ENCODE peak calls at places on chromosomes 4 and X, in six cellular contexts. C is suprapubic skin, H is astrocyte of the spinal cord, Z is choroid plexus epithelial cell, Q is brain microvascular endothelial cell, G is BJ. R is an unnamed sample.

GRCh38 chr4:7777871-7778523 is 161.7 kb downstream of the AFAP1 start:
- DNase-seq in Q (peak), G (no peak), C (no peak), Z (peak), H (peak), R (peak)

GRCh38 chr4:106034205-106034604 is 138.9 kb downstream of the NPNT start:
- DNase-seq in H (peak), Q (no peak), C (no peak), Z (peak), G (no peak), R (peak)

GRCh38 chr4:40256329-40256728 is 59.5 kb downstream of the RHOH start:
- DNase-seq in Z (no peak), Q (no peak), G (no peak), H (no peak), C (no peak), R (no peak)

GRCh38 chrX:43474321-43474720 is 181.8 kb upstream of the MAOA start:
- DNase-seq in H (no peak), G (no peak), C (no peak), Z (no peak), Q (no peak), R (no peak)

GRCh38 chr4:589219-589963 is 13.3 kb upstream of the TMEM271 start:
- DNase-seq in Q (no peak), H (no peak), Z (no peak), C (no peak), G (no peak), R (no peak)

GRCh38 chr4:146329042-146329716 is 114.8 kb downstream of the REELD1 start:
- DNase-seq in G (peak), H (peak), Z (peak), C (no peak), Q (peak), R (peak)

GRCh38 chr4:75708218-75708691 is 16.1 kb upstream of the USO1 start:
- DNase-seq in Z (peak), G (no peak), Q (no peak), C (no peak), H (no peak), R (no peak)

GRCh38 chr4:52873191-52873590 is 11.1 kb downstream of the RASL11B start:
- DNase-seq in C (no peak), H (no peak), Z (no peak), Q (no peak), G (no peak), R (no peak)

GRCh38 chr4:46392421-46392820 is 2.5 kb upstream of the GABRA2 start:
- DNase-seq in Q (no peak), Z (peak), C (no peak), H (no peak), G (no peak), R (no peak)

GRCh38 chrX:54413753-54414152 is 26.5 kb upstream of the TSR2 start:
- DNase-seq in H (no peak), C (no peak), Q (no peak), Z (peak), G (no peak), R (peak)

GRCh38 chrX:106874075-106874474 is 29.1 kb downstream of the RIPPLY1 start:
- DNase-seq in C (no peak), H (peak), Q (no peak), Z (peak), G (no peak), R (peak)

GRCh38 chrX:110435191-110435590 is 76.5 kb downstream of the RTL9 start:
- DNase-seq in Q (no peak), Z (no peak), H (no peak), G (no peak), C (no peak), R (no peak)

GRCh38 chrX:129759576-129760061 is 20.1 kb upstream of the SASH3 start:
- DNase-seq in Z (peak), G (peak), H (peak), C (no peak), Q (peak), R (peak)

GRCh38 chr4:47002593-47002992 is 9.2 kb upstream of the GABRA4 start:
- DNase-seq in H (peak), Q (peak), C (no peak), Z (peak), G (no peak), R (no peak)

GRCh38 chr4:70530997-70531396 is 12.6 kb downstream of the AMTN start:
- DNase-seq in C (no peak), H (no peak), Q (no peak), G (no peak), Z (no peak), R (no peak)

GRCh38 chrX:12958461-12958860 is 16.4 kb upstream of the TMSB4X start:
- DNase-seq in C (no peak), H (no peak), Q (no peak), Z (no peak), G (no peak), R (no peak)

GRCh38 chrX:12955882-12956703 is 18.8 kb upstream of the TMSB4X start:
- DNase-seq in G (no peak), Z (peak), Q (peak), H (peak), C (no peak), R (peak)

GRCh38 chrX:12954981-12955380 is 19.9 kb upstream of the TMSB4X start:
- DNase-seq in H (no peak), Z (no peak), C (no peak), G (no peak), Q (no peak), R (no peak)

GRCh38 chrX:12956704-12957541 is 18.0 kb upstream of the TMSB4X start:
- DNase-seq in Z (peak), Q (no peak), H (peak), C (no peak), G (no peak), R (peak)

DNA sequence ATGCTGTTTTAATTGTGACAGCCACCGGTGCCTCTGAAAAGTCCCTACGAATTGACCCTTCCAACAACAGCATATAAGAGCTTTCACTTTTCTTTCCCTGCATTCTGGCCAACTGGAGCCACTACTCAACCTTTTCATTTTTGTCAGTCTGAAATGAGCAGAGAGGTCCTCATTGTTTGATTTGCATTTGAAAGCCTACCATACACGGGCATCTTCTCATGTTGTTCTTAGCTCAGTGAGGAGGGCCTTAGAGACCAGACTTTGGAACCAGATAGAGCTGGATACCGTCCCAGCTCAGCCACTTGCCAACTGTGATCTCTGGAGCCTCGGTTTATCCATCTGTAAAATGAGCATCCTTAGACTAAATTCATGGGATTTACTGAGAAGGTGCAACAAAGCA is 16.9 kb upstream of the TMSB4X start:
- DNase-seq in G (no peak), H (no peak), Q (no peak), Z (no peak), C (no peak), R (no peak)
- H3K4me3 ChIP-seq in G (no peak), H (no peak), Q (no peak), Z (no peak), C (no peak), R (no peak)

GRCh38 chrX:69503835-69504625 is at the start of gene NALF2:
- DNase-seq in G (no peak), C (no peak), H (peak), Z (peak), Q (no peak), R (peak)

GRCh38 chrX:69504626-69505612 is 793 bp downstream of the NALF2 start:
- DNase-seq in G (no peak), Z (no peak), C (no peak), Q (no peak), H (no peak), R (no peak)

GRCh38 chrX:69505772-69506616 is 1.9 kb downstream of the NALF2 start:
- DNase-seq in G (no peak), H (no peak), Z (peak), C (no peak), Q (no peak), R (no peak)

GRCh38 chrX:69503228-69503834 is 795 bp upstream of the NALF2 start:
- DNase-seq in Q (no peak), C (no peak), H (no peak), G (no peak), Z (no peak), R (no peak)

DNA sequence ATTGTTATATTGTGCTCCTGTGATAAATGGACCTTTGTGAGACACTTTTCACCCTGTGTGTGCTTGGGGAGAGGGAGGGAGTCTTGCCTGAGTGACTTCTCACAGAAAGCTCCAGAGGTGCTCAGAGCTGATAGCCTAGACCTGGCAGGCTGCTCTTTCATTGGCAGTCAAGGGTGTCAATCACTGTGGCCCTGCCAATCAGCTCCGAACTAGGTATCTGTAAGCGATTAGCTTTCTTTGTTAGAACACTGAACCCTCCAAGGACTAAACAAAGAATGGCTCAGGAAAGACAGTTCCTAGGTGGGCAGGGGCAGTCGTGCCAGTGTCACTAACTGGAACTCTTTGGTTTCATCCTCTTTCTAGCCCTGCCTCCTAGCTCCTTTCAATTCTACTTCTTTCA is 2.7 kb upstream of the NALF2 start:
- DNase-seq in Q (no peak), Z (peak), C (no peak), H (no peak), G (no peak), R (no peak)
- TF ChIP-seq CTCF in Q (no peak), Z (no peak), C (no peak), H (no peak), G (no peak), R (no peak)

DNA sequence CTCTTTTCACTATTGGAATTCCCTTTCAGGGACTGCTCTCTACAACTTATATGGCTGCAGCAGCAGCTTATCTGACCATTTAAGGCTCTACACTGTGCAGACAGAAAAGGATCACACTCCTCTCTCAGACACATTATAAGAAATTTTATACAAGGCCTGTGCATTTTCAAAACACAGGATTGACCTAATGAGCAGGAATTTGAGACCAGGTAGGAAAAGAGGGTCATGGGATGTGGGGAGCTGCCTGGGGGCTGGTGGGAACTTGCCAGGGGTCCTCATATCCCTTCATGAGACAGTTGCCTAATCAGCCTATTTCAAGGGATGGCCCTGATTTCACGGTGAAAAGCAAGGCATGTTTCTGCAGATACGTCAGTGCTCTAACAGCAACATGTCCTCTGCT is 77.1 kb downstream of the SORBS2 start:
- DNase-seq in C (no peak), Q (no peak), H (no peak), G (no peak), Z (no peak), R (no peak)
- H3K4me3 ChIP-seq in C (no peak), Q (no peak), H (no peak), G (no peak), Z (no peak), R (no peak)

DNA sequence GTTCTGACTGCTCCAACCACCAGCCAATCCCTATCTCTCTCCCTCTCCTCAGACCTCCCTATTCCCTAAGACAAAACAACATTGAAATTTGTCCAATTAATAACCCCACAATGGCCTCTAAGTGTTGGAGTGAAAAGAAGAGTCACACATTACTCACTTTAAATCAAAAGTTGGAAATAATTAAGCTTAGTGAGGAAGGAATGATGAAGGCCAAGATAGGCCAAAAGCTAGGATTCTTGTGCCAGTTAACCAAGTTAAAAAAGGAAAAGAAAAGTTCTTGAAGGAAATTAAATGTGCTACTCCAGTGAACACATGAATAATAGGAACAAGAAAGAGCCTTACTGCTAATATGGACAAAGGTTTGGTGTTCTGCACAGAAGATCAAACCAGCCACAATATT is 55.5 kb downstream of the FBXW7 start:
- DNase-seq in Q (no peak), Z (no peak), G (no peak), H (no peak), C (no peak), R (no peak)
- TF ChIP-seq CTCF in Q (no peak), Z (no peak), G (no peak), H (no peak), C (no peak), R (no peak)

DNA sequence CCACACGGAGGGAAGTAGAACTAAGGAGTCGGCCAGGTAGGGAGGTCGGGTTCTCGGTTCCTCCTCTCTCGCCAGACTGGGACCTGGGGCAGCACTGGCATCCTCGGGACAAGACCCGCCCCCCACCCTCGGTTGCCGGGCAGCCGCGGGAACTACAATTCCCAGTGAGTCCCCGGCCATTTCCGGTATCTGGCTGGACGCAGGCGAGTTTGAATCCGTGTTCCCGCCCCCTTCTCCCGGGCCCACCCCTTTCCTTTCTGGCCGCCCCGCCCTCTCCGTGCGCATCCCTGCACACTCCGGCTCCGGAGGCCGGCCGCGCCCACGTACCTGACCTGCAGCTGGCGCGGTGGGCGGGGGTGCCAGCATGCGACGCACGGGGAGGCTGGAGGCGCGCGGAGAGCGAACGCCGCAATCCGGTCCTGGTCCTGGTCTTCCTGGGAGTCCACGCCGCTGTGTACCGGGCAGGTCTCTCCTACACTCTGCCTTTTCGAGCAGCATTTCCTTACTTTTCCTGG is 10.2 kb upstream of the DLG3 start:
- DNase-seq in G (peak), C (peak), H (peak), Q (peak), Z (peak), R (peak)
- H3K4me3 ChIP-seq in G (peak), C (peak), H (peak), Q (peak), Z (peak), R (peak)

GRCh38 chr4:184647391-184648101 is 1.7 kb downstream of the CASP3 start:
- DNase-seq in Z (peak), G (no peak), C (no peak), H (peak), Q (no peak), R (peak)

GRCh38 chr4:184649971-184650855 is 675 bp downstream of the PRIMPOL start:
- DNase-seq in Q (no peak), C (no peak), H (peak), Z (peak), G (no peak), R (peak)

GRCh38 chr4:184651899-184652298 is 2.4 kb downstream of the PRIMPOL start:
- DNase-seq in Z (no peak), Q (no peak), C (no peak), H (no peak), G (no peak), R (no peak)

GRCh38 chr4:184648220-184649025 is 824 bp downstream of the CASP3 start:
- DNase-seq in G (no peak), C (peak), Z (peak), Q (no peak), H (peak), R (peak)

GRCh38 chr4:184649026-184649970 is at the start of the genes CASP3 and PRIMPOL:
- DNase-seq in C (peak), H (peak), Z (peak), G (peak), Q (peak), R (peak)
- TF ChIP-seq CTCF in C (no peak), H (peak), Z (peak), G (peak), Q (peak), R (no peak)

DNA sequence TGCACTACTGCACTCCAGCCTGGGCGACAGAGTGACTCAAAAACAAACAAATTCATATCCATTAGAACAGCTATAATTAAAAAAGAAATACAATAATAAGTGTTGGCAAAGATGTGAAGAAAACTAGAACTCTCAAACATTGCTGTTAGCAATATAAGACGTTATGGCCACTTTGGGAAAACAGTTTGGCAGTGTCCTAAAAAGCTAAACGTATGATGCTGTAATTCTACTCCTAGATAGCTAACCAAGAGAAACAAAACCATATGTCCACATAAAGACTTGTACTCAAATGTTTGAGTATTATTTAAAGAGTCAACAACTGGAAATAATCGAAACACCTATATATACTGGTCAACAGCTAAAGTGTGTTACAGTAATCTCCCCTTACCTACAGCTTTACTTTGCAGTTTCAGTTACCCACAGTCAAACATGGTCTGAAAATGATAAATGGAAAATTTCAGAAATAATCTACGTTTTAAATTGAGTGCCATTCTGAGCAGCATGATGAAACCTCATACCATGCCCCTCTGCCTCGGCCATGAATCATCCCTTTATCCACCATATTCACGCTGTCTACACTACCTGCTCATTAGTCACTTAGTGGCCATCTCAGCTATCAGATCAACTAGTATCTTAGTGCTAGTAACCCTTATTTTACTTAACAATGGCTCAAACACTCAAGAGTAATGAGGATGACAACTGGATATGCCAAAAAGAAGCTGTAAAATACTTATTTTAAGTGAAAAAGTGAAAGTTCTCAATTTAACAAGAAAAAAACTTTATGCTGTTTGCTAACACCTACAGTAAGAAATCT is 4.9 kb downstream of the ELF2 start:
- DNase-seq in H (peak), Q (peak), C (no peak), G (no peak), Z (peak), R (peak)
- H3K4me3 ChIP-seq in H (no peak), Q (no peak), C (no peak), G (no peak), Z (no peak), R (no peak)

R was measured in fibroblast of villous mesenchyme.